ENCODE peak calls at places on chromosomes 11 and 22, in five cellular contexts. J is HepG2, N is SK-N-SH, F is GM12878, W is K562. H is an unnamed sample.

GRCh38 chr22:37354271-37355069 is 72.2 kb downstream of the CYTH4 start:
- DNase-seq in N (no peak), F (no peak), J (no peak), W (no peak), H (no peak)

GRCh38 chr11:128497057-128497957 is 90.1 kb downstream of the ETS1 start:
- DNase-seq in W (no peak), F (peak), J (no peak), N (peak), H (no peak)

GRCh38 chr11:32280339-32280738 is 155.0 kb downstream of the WT1 start:
- DNase-seq in N (no peak), F (no peak), W (no peak), J (no peak), H (no peak)

GRCh38 chr22:26544489-26544888 is 32.2 kb upstream of the TFIP11 start:
- DNase-seq in N (no peak), J (no peak), W (no peak), F (no peak), H (no peak)

GRCh38 chr11:66494935-66495334 is 14.7 kb downstream of the DPP3 start:
- DNase-seq in J (no peak), F (no peak), W (no peak), N (no peak), H (no peak)

GRCh38 chr11:12724301-12725046 is 50.3 kb downstream of the TEAD1 start:
- DNase-seq in J (peak), N (peak), W (peak), F (no peak), H (peak)

GRCh38 chr11:115776916-115777315 is 272.7 kb upstream of the CADM1 start:
- DNase-seq in J (no peak), F (no peak), N (no peak), W (no peak), H (no peak)

GRCh38 chr22:39664485-39665200 is 94.1 kb downstream of the CACNA1I start:
- DNase-seq in W (peak), J (no peak), F (no peak), N (peak), H (peak)

GRCh38 chr11:64890084-64890944 is 11.9 kb upstream of the EHD1 start:
- DNase-seq in N (no peak), F (no peak), W (no peak), J (no peak), H (no peak)

GRCh38 chr22:48889209-48889830 is 938.4 kb downstream of the BRD1 start:
- DNase-seq in F (no peak), N (no peak), W (no peak), J (no peak), H (no peak)

GRCh38 chr11:97502201-97502600 is 1112.4 kb downstream of the JRKL start:
- DNase-seq in N (no peak), W (no peak), J (no peak), F (no peak), H (no peak)

GRCh38 chr11:132719684-132720083 is 812.6 kb downstream of the OPCML start:
- DNase-seq in W (no peak), J (no peak), N (no peak), F (no peak), H (no peak)

GRCh38 chr11:132022718-132023117 is 652.3 kb downstream of the NTM start:
- DNase-seq in W (no peak), N (no peak), J (no peak), F (no peak), H (no peak)

GRCh38 chr22:22062306-22062793 is 79.8 kb upstream of the TOP3B start:
- DNase-seq in W (no peak), F (no peak), N (no peak), J (no peak), H (no peak)

GRCh38 chr11:63832336-63832735 is 6.6 kb upstream of the MARK2 start:
- DNase-seq in J (no peak), F (no peak), N (no peak), W (no peak), H (no peak)

GRCh38 chr11:110184974-110185597 is 91.9 kb downstream of the ZC3H12C start:
- DNase-seq in W (no peak), F (no peak), N (no peak), J (peak), H (no peak)

GRCh38 chr11:66691311-66691980 is 13.8 kb upstream of the RBM4B start:
- DNase-seq in N (no peak), F (no peak), W (no peak), J (no peak), H (no peak)

GRCh38 chr11:118138839-118139420 is 13.7 kb downstream of the SCN4B start:
- DNase-seq in N (no peak), J (no peak), W (no peak), F (no peak), H (no peak)

DNA sequence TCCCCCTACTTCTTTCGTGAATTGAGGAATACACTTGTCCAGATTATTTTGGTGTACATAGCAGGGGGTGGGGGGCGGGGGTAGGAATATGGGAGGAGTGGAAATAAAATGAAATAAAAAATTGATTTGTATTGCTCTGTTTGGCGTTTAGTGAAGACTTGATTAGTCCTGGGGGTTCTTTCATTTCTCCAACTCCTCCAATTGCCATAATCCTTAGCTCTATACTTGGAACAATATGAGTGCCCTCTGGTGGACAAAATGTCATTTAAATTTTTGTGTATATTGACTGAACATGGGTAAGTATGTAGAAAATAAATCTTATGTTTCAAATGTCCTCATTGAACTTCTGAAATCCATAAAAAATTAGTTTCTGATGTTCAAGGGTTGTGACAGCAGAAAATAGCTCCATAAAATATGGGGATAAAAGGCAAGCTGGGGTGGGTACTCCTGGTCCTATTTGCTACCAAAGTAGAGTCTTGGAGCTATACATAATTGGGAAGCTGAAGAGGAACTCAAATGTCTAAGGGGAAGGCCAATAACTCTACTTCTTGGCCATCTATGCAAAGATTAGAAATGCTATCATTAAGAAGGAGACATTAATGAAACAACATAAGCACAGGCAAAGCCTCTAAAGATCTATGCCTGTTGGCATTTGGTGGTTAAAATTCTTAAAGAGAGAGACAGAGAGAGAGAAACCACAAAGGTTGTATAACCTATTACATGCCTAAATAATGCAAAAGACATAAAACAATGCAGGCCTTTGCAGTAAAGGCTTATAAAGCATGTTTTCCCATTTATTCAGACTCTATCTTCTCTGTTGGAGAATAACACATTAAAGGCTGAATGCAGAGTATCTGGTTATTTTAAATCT is 421.6 kb downstream of the METTL15 start:
- DNase-seq in F (no peak), N (peak), J (peak), W (peak), H (peak)
- TF ChIP-seq FOXM1 in F (no peak), N (no peak), J (no peak), W (no peak), H (no peak)

DNA sequence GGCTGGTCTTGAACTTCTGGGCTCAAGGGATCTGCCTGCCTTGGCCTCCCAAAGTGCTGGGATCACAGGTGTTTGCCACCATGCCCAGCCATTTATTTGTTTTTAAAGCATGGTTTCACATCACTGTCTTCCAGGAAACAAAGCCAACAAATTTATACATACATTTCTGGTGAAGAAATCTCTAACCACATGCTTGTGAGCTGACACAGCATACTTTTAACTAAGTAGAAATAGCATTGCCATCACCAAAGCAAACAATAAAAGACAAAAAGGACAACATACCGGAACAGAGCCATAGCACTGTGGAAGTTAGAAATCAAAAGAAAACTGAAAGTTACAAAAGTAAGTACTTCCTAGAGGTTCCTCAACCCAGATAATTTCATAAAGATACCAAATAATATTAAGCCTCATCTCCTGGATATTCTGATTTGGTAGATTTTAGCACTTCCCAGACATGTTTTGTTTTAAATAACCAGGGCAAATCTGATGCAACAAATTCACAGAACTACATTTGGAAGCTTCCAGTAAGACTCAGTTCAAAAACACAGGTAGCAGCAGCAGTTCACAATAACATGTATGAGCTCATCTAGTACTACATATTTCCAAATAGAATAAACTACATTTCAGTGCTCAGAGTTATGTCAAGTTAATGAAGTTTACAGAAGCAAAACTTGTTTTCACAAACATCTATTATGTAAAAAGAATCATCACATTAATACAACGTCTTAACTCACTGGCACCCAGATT is 70.6 kb downstream of the RRAS2 start:
- DNase-seq in N (no peak), J (no peak), F (no peak), W (no peak), H (no peak)
- TF ChIP-seq FOXM1 in N (no peak), J (no peak), F (no peak), W (no peak), H (no peak)

DNA sequence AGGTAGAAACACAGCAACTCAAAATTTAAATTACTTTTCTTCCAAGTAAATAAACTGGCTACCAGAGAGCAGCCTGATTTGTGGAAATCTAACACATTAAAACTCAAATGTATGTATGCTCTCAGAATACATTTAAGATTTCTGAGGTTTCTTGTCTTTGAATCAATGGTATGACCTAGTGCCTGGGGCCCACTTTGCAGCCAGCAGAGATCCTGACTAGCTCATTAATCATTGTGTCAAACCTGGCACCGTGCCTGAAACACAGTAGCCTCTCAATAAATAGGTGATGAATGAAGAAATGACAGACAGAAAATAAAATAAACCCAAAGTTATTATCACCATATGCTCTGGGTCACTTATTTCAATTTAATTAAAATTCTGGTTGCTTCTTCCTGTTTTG is 176.2 kb upstream of the FAT3 start:
- DNase-seq in N (no peak), F (no peak), W (no peak), J (no peak), H (no peak)
- TF ChIP-seq FOXM1 in N (no peak), F (no peak), W (no peak), J (no peak), H (no peak)

GRCh38 chr11:36249271-36249670 is 40.0 kb downstream of the COMMD9 start:
- DNase-seq in N (no peak), J (no peak), F (no peak), W (no peak), H (no peak)
- TF ChIP-seq FOXM1 in N (no peak), J (no peak), F (no peak), W (no peak), H (no peak)

GRCh38 chr22:17917490-17917983 is 106.8 kb downstream of the MICAL3 start:
- DNase-seq in W (peak), J (no peak), N (no peak), F (no peak), H (no peak)

GRCh38 chr22:17920992-17921650 is 103.2 kb downstream of the MICAL3 start:
- DNase-seq in F (no peak), W (no peak), N (no peak), J (no peak), H (no peak)

GRCh38 chr22:17918840-17919239 is 105.5 kb downstream of the MICAL3 start:
- DNase-seq in N (no peak), J (no peak), W (no peak), F (no peak), H (no peak)

GRCh38 chr22:17920145-17920605 is 104.2 kb downstream of the MICAL3 start:
- DNase-seq in F (no peak), J (peak), N (peak), W (peak), H (peak)

GRCh38 chr22:17919276-17920144 is 104.9 kb downstream of the MICAL3 start:
- DNase-seq in J (no peak), W (no peak), F (no peak), N (peak), H (no peak)
- TF ChIP-seq FOXM1 in J (no peak), W (no peak), F (no peak), N (no peak), H (no peak)

GRCh38 chr11:27192184-27192583 is 151.6 kb downstream of the BBOX1 start:
- DNase-seq in J (no peak), F (no peak), N (no peak), W (no peak), H (no peak)

GRCh38 chr11:27200779-27201453 is 160.3 kb downstream of the BBOX1 start:
- DNase-seq in F (no peak), N (no peak), W (no peak), J (no peak), H (no peak)

GRCh38 chr11:27193434-27194225 is 153.0 kb downstream of the BBOX1 start:
- DNase-seq in F (no peak), J (no peak), N (no peak), W (peak), H (no peak)

GRCh38 chr11:27194976-27195375 is 154.4 kb downstream of the BBOX1 start:
- DNase-seq in W (no peak), J (no peak), F (no peak), N (no peak), H (no peak)

DNA sequence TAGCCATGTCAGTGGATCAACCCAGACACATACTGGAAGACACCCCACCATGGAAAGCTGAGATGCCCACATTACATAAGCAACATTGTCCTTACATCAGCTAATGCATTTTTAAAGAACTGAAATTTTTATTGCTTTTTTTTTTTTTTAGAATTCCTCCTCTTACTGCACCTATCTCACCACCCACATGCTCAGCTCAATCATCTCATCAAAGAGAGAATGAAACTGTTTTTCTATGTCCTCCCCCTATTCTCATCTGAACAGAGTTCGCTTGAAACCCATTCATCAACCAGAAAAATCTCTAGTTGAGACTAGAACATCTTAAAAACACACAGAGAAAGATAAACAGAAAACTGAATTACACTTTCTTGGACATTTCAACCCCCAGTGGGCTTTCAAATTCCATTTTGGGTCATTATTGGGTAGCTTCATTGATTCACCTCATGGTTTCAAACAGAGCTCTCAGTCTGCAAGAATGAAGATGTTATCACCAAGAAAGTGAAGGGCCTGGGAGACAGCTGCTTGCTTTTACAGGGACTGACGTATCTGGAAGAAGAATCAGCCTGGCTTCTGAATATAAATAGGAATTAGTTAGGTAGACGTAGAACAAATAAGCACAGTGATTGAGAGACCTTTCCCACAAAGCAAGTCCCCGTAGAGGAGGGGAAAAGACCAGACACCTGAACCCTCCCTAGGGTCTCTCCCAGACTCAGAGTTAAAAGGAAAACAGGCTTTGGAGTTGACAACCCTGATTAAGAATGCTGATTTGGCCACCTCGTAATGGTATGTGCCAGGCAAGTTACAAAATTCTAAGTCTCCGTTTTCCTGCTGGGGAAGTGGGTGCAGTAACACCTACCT is 155.7 kb downstream of the BBOX1 start:
- DNase-seq in N (no peak), J (no peak), W (no peak), F (no peak), H (no peak)
- TF ChIP-seq FOXM1 in N (no peak), J (no peak), W (no peak), F (no peak), H (no peak)

GRCh38 chr11:112810951-112811350 is 150.3 kb upstream of the NCAM1 start:
- DNase-seq in J (no peak), F (no peak), W (no peak), N (no peak), H (no peak)
- TF ChIP-seq FOXM1 in J (no peak), F (no peak), W (no peak), N (no peak), H (no peak)

H was measured in HEK293T.